ENCODE peak calls at places on chromosomes 3 and 15, in eight cellular contexts. Q is uterus; A is endothelial cell of umbilical vein; J is endothelial cell; C is AG09309; O is CD4-positive, alpha-beta T cell; X is nephron progenitor cell; K is fibroblast of mammary gland. T is an unnamed sample.

GRCh38 chr3:59698091-59698490 is 648.3 kb upstream of the CFAP20DC start:
- DNase-seq in Q (no peak), A (no peak), J (no peak), C (no peak), O (no peak), X (no peak), K (no peak), T (no peak)

GRCh38 chr3:116920836-116921596 is 211.4 kb downstream of the TUSC7 start:
- DNase-seq in Q (no peak), A (peak; percentile 24), J (no peak), C (no peak), O (no peak), X (no peak), K (peak; percentile 13), T (no peak)

GRCh38 chr3:41175365-41175764 is 23.9 kb upstream of the CTNNB1 start:
- DNase-seq in Q (no peak), A (no peak), J (no peak), C (no peak), O (no peak), X (no peak), K (peak; percentile 43), T (no peak)

GRCh38 chr3:136817448-136817847 is 1.5 kb upstream of the SLC35G2 start:
- DNase-seq in Q (no peak), A (no peak), J (no peak), C (no peak), O (no peak), X (no peak), K (peak; percentile 48), T (no peak)

GRCh38 chr3:141336672-141337522 is 31.4 kb upstream of the ZBTB38 start:
- DNase-seq in Q (no peak), A (no peak), J (no peak), C (peak; percentile 45), O (no peak), X (no peak), K (peak; percentile 95), T (no peak)

GRCh38 chr3:182180646-182181385 is 469.1 kb downstream of the SOX2 start:
- DNase-seq in Q (no peak), A (no peak), J (no peak), C (no peak), O (no peak), X (no peak), K (no peak), T (no peak)

GRCh38 chr3:146250449-146251382 is at the start of gene PLSCR4:
- DNase-seq in Q (peak; percentile 86), A (peak; percentile 93), J (peak; percentile 44), C (no peak), O (no peak), X (peak; percentile 72), K (peak; percentile 72), T (peak; percentile 16)

GRCh38 chr15:31752363-31752762 is 278.0 kb upstream of the CHRNA7 start:
- DNase-seq in Q (no peak), A (no peak), J (no peak), C (no peak), O (no peak), X (no peak), K (peak; percentile 53), T (no peak)

GRCh38 chr3:3172627-3173026 is 6.9 kb downstream of the CRBN start:
- DNase-seq in Q (no peak), A (peak; percentile 49), J (no peak), C (no peak), O (no peak), X (no peak), K (no peak), T (no peak)

GRCh38 chr3:141266186-141266585 is 34.6 kb downstream of the PXYLP1 start:
- DNase-seq in Q (no peak), A (no peak), J (no peak), C (no peak), O (no peak), X (no peak), K (no peak), T (no peak)

GRCh38 chr15:28936481-28936881 is 50.7 kb downstream of the APBA2 start:
- DNase-seq in Q (no peak), A (no peak), J (no peak), C (no peak), O (no peak), X (no peak), K (no peak), T (no peak)

GRCh38 chr3:191809326-191809949 is 348.5 kb downstream of the PYDC2 start:
- DNase-seq in Q (no peak), A (no peak), J (no peak), C (no peak), O (no peak), X (no peak), K (peak; percentile 1), T (no peak)
- TF ChIP-seq CTCF in Q (no peak), A (no peak), J (no peak), C (peak; percentile 27), O (no peak), X (no peak), K (peak; percentile 0), T (peak; percentile 21)

DNA sequence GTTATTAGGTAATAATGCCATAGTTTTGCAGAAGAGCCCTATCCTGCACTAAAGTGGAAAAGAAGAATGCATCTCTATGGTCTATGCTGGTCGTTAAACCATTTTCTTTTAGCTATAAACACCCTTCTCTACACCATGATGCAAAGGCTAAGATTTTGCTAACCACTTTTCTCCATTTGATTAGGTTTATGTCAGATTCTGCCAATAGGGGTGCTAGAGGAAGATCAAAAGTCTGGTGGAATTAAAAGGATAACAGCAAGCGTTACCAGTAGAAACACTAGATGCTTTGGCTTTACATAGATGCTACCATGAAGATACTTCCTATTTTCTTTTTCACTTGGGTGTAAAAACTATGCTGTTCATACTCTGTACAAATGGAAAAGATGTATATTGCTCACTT is 669.8 kb upstream of the ARPP21 start:
- DNase-seq in Q (no peak), A (no peak), J (no peak), C (no peak), O (no peak), X (no peak), K (no peak), T (no peak)
- TF ChIP-seq CTCF in Q (no peak), A (no peak), J (no peak), C (no peak), O (no peak), X (no peak), K (no peak), T (peak; percentile 3)

DNA sequence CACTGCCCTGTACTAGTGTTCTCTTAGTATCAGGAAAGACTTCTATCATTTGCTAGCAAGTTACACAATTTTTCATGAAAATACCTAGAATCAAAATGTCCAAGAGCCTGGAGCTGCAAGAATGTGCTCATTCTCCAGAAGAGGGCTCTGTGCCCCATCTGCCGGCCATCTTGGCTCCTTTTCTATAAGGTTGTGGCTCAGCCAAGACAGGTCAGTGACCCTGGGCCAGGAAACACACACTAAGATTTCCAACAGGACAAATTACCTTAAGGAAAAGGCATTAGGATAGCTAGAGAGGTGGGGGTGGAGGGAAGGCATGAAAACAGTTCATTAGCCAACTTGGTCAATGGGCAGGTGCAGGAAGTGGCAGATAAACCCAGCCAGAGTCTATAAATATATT is 20.7 kb downstream of the TIMP4 start:
- DNase-seq in Q (no peak), A (peak; percentile 14), J (peak; percentile 38), C (no peak), O (no peak), X (peak; percentile 20), K (peak; percentile 67), T (no peak)
- TF ChIP-seq CTCF in Q (peak; percentile 10), A (peak; percentile 29), J (no peak), C (peak; percentile 55), O (no peak), X (no peak), K (peak; percentile 58), T (peak; percentile 2)

DNA sequence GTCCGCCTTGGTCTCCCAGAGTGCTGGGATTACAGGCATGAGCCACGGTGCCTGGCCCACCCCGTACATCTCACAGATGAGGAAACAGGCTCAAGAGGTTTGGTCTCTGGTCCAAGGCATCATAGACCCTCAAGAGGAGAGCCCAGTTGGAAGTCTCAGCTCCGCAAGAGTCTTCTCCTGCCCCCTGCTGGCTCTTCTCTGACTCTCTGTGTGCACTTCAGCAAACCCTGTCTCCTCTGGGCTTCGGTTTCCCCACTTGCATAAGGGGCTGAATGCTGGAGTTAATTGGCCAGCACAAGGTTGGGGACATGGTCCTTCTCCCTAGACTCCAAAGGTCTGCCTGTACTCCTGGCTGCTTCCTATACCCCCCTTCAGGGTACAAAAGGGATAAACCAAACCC is 3.9 kb downstream of the MST1R start:
- DNase-seq in Q (no peak), A (peak; percentile 24), J (peak; percentile 52), C (no peak), O (no peak), X (peak; percentile 29), K (peak; percentile 17), T (no peak)
- TF ChIP-seq CTCF in Q (no peak), A (peak; percentile 59), J (peak; percentile 42), C (peak; percentile 23), O (no peak), X (peak; percentile 25), K (peak; percentile 27), T (peak; percentile 53)

GRCh38 chr3:148477375-148477774 is 220.3 kb upstream of the AGTR1 start:
- DNase-seq in Q (no peak), A (no peak), J (no peak), C (no peak), O (no peak), X (no peak), K (no peak), T (no peak)
- TF ChIP-seq CTCF in Q (no peak), A (no peak), J (no peak), C (no peak), O (no peak), X (no peak), K (no peak), T (no peak)

GRCh38 chr15:72227192-72227586 is 3.8 kb downstream of the PKM start:
- DNase-seq in Q (peak; percentile 40), A (peak; percentile 91), J (no peak), C (peak; percentile 73), O (no peak), X (no peak), K (peak; percentile 92), T (no peak)

GRCh38 chr15:72220678-72221077 is 10.3 kb downstream of the PKM start:
- DNase-seq in Q (no peak), A (no peak), J (no peak), C (no peak), O (no peak), X (no peak), K (no peak), T (no peak)

GRCh38 chr15:72227720-72228119 is 3.3 kb downstream of the PKM start:
- DNase-seq in Q (no peak), A (no peak), J (no peak), C (no peak), O (no peak), X (no peak), K (no peak), T (no peak)

GRCh38 chr15:72217216-72217615 is 13.8 kb downstream of the PKM start:
- DNase-seq in Q (no peak), A (no peak), J (no peak), C (no peak), O (no peak), X (no peak), K (no peak), T (no peak)

GRCh38 chr15:72222433-72222832 is 8.6 kb downstream of the PKM start:
- DNase-seq in Q (no peak), A (peak; percentile 26), J (no peak), C (no peak), O (no peak), X (no peak), K (peak; percentile 37), T (no peak)
- TF ChIP-seq CTCF in Q (no peak), A (no peak), J (no peak), C (no peak), O (no peak), X (no peak), K (no peak), T (no peak)

GRCh38 chr3:4314688-4315087 is 11.5 kb downstream of the SETMAR start:
- DNase-seq in Q (no peak), A (no peak), J (no peak), C (no peak), O (no peak), X (no peak), K (no peak), T (no peak)
- TF ChIP-seq CTCF in Q (no peak), A (peak; percentile 11), J (peak; percentile 67), C (peak; percentile 31), O (no peak), X (peak; percentile 21), K (peak; percentile 36), T (no peak)

T was measured in D721Med.